ENCODE peak calls at places on chromosome 9, in seven cellular contexts. One of them, this sample, is unnamed. For H3K4me1 and H3K27me3, the result is how much of the 10 kb centered on the place peaks cover.

GRCh38 chr9:19976226-19976625 is 187.4 kb upstream of the SLC24A2 start:
- DNase-seq in psoas muscle: no peak
- DNase-seq in tibial artery: no peak
- DNase-seq in breast epithelium: no peak
- DNase-seq in fibroblast of lung: no peak
- DNase-seq in CD8-positive, alpha-beta memory T cell: no peak
- DNase-seq in upper lobe of right lung: no peak
- DNase-seq in this sample: no peak

GRCh38 chr9:78325343-78325742 is 28.4 kb downstream of the PSAT1 start:
- DNase-seq in breast epithelium: no peak
- DNase-seq in CD8-positive, alpha-beta memory T cell: no peak
- DNase-seq in fibroblast of lung: peak
- DNase-seq in upper lobe of right lung: no peak
- DNase-seq in psoas muscle: no peak
- DNase-seq in tibial artery: no peak
- DNase-seq in this sample: no peak

GRCh38 chr9:124079176-124079925 is 67.8 kb downstream of the LHX2 start:
- DNase-seq in CD8-positive, alpha-beta memory T cell: no peak
- DNase-seq in upper lobe of right lung: no peak
- DNase-seq in fibroblast of lung: peak
- DNase-seq in breast epithelium: no peak
- DNase-seq in psoas muscle: peak
- DNase-seq in tibial artery: no peak
- DNase-seq in this sample: no peak

GRCh38 chr9:33081128-33081851 is 4.8 kb upstream of the SMU1 start:
- DNase-seq in fibroblast of lung: peak
- DNase-seq in psoas muscle: peak
- DNase-seq in tibial artery: peak
- DNase-seq in upper lobe of right lung: no peak
- DNase-seq in breast epithelium: no peak
- DNase-seq in CD8-positive, alpha-beta memory T cell: peak
- DNase-seq in this sample: peak

GRCh38 chr9:82882133-82882532 is 180.8 kb downstream of the RASEF start:
- DNase-seq in fibroblast of lung: peak
- DNase-seq in CD8-positive, alpha-beta memory T cell: no peak
- DNase-seq in tibial artery: no peak
- DNase-seq in psoas muscle: no peak
- DNase-seq in breast epithelium: no peak
- DNase-seq in upper lobe of right lung: no peak
- DNase-seq in this sample: no peak

GRCh38 chr9:19641046-19641445 is 147.8 kb downstream of the SLC24A2 start:
- DNase-seq in tibial artery: no peak
- DNase-seq in upper lobe of right lung: no peak
- DNase-seq in breast epithelium: no peak
- DNase-seq in psoas muscle: no peak
- DNase-seq in fibroblast of lung: no peak
- DNase-seq in CD8-positive, alpha-beta memory T cell: no peak
- DNase-seq in this sample: no peak

GRCh38 chr9:8857330-8858249 is 1058.0 kb upstream of the DMAC1 start:
- DNase-seq in breast epithelium: no peak
- DNase-seq in upper lobe of right lung: peak
- DNase-seq in fibroblast of lung: peak
- DNase-seq in tibial artery: peak
- DNase-seq in CD8-positive, alpha-beta memory T cell: no peak
- DNase-seq in psoas muscle: peak
- DNase-seq in this sample: no peak

GRCh38 chr9:4994166-4994890 is 9.3 kb downstream of the JAK2 start:
- DNase-seq in CD8-positive, alpha-beta memory T cell: no peak
- DNase-seq in upper lobe of right lung: no peak
- DNase-seq in tibial artery: no peak
- DNase-seq in fibroblast of lung: no peak
- DNase-seq in psoas muscle: no peak
- DNase-seq in breast epithelium: no peak
- DNase-seq in this sample: no peak

GRCh38 chr9:32378993-32379729 is 5.3 kb upstream of the ACO1 start:
- DNase-seq in breast epithelium: no peak
- DNase-seq in tibial artery: no peak
- DNase-seq in CD8-positive, alpha-beta memory T cell: peak
- DNase-seq in fibroblast of lung: peak
- DNase-seq in psoas muscle: no peak
- DNase-seq in upper lobe of right lung: no peak
- DNase-seq in this sample: peak

GRCh38 chr9:95771556-95772280 is 103.8 kb upstream of the ERCC6L2 start:
- DNase-seq in CD8-positive, alpha-beta memory T cell: no peak
- DNase-seq in tibial artery: no peak
- DNase-seq in fibroblast of lung: peak
- DNase-seq in psoas muscle: peak
- DNase-seq in breast epithelium: no peak
- DNase-seq in upper lobe of right lung: no peak
- DNase-seq in this sample: no peak

GRCh38 chr9:132973713-132974112 is 4.8 kb upstream of the GFI1B start:
- DNase-seq in fibroblast of lung: peak
- DNase-seq in breast epithelium: no peak
- DNase-seq in tibial artery: no peak
- DNase-seq in CD8-positive, alpha-beta memory T cell: no peak
- DNase-seq in upper lobe of right lung: no peak
- DNase-seq in psoas muscle: no peak
- DNase-seq in this sample: no peak

GRCh38 chr9:124812401-124813016 is 35.6 kb downstream of the OLFML2A start:
- DNase-seq in CD8-positive, alpha-beta memory T cell: no peak
- DNase-seq in fibroblast of lung: peak
- DNase-seq in upper lobe of right lung: no peak
- DNase-seq in tibial artery: peak
- DNase-seq in breast epithelium: no peak
- DNase-seq in psoas muscle: peak
- DNase-seq in this sample: no peak

GRCh38 chr9:88291853-88292252 is 96.4 kb upstream of the SPIN1 start:
- DNase-seq in upper lobe of right lung: no peak
- DNase-seq in CD8-positive, alpha-beta memory T cell: no peak
- DNase-seq in fibroblast of lung: no peak
- DNase-seq in psoas muscle: no peak
- DNase-seq in breast epithelium: no peak
- DNase-seq in tibial artery: no peak
- DNase-seq in this sample: no peak

GRCh38 chr9:133819923-133820322 is 81.8 kb upstream of the SARDH start:
- DNase-seq in breast epithelium: no peak
- DNase-seq in upper lobe of right lung: no peak
- DNase-seq in tibial artery: no peak
- DNase-seq in CD8-positive, alpha-beta memory T cell: no peak
- DNase-seq in fibroblast of lung: no peak
- DNase-seq in psoas muscle: no peak
- DNase-seq in this sample: no peak

GRCh38 chr9:116154976-116155699 is 1.5 kb downstream of the PAPPA start:
- DNase-seq in psoas muscle: peak
- DNase-seq in CD8-positive, alpha-beta memory T cell: no peak
- DNase-seq in upper lobe of right lung: no peak
- DNase-seq in tibial artery: peak
- DNase-seq in breast epithelium: no peak
- DNase-seq in fibroblast of lung: peak
- DNase-seq in this sample: no peak

DNA sequence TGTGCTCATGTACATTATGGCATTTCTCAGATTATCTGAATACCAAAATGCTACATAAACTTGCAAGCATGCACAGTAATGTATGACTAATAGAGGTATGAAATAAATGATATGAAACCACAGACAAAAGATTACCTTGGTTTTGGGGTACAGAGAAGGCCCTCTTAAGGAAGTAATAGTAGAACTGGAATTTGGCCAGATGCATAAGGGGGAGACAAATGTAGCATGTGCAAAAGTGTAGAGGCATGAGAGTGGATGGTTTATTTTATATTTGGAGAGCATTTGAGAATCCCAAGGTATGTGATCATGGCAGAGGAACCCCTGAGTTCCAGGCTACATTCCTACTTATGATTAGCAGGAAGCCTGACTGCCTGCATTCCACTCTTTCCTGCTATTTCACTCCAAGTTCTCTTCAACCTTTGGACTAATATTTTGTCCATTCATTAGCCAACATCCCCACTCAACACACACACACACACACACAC is 74.2 kb downstream of the MAMDC2 start:
- DNase-seq in upper lobe of right lung: no peak
- DNase-seq in psoas muscle: no peak
- DNase-seq in CD8-positive, alpha-beta memory T cell: no peak
- DNase-seq in breast epithelium: no peak
- DNase-seq in fibroblast of lung: peak
- DNase-seq in tibial artery: no peak
- DNase-seq in this sample: no peak
- H3K4me1 ChIP-seq in upper lobe of right lung: under half
- H3K4me1 ChIP-seq in psoas muscle: under half
- H3K4me1 ChIP-seq in CD8-positive, alpha-beta memory T cell: under half
- H3K4me1 ChIP-seq in breast epithelium: under half
- H3K4me1 ChIP-seq in fibroblast of lung: under half
- H3K4me1 ChIP-seq in tibial artery: under half
- H3K4me1 ChIP-seq in this sample: under half

DNA sequence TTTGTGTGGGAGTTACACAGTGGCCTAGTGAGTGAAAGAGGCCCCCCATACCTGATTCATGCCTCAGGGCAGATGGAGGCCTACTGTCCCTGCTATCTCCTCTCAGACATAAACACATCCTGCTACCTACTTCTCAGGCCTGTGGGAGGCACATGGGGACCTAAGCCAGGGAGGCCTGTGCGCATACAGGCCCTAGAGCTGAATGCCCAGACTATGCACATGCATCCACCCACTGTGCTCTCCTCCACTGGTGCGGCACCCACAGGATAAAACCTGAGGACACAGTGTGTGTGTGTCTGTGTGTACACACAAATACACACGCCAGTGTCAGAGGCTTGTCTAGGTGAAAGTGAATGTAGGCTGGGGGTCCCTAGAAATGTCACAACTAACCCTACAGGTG is 1.4 kb downstream of the PAX5 start:
- DNase-seq in upper lobe of right lung: no peak
- DNase-seq in breast epithelium: no peak
- DNase-seq in psoas muscle: no peak
- DNase-seq in fibroblast of lung: no peak
- DNase-seq in tibial artery: no peak
- DNase-seq in CD8-positive, alpha-beta memory T cell: no peak
- DNase-seq in this sample: no peak
- H3K27me3 ChIP-seq in upper lobe of right lung: half or more
- H3K27me3 ChIP-seq in breast epithelium: half or more
- H3K27me3 ChIP-seq in psoas muscle: under half
- H3K27me3 ChIP-seq in fibroblast of lung: half or more
- H3K27me3 ChIP-seq in tibial artery: under half
- H3K27me3 ChIP-seq in CD8-positive, alpha-beta memory T cell: half or more
- H3K27me3 ChIP-seq in this sample: half or more

GRCh38 chr9:23039402-23039801 is 592.8 kb downstream of the DMRTA1 start:
- DNase-seq in tibial artery: no peak
- DNase-seq in CD8-positive, alpha-beta memory T cell: no peak
- DNase-seq in breast epithelium: no peak
- DNase-seq in fibroblast of lung: no peak
- DNase-seq in psoas muscle: no peak
- DNase-seq in upper lobe of right lung: no peak
- DNase-seq in this sample: no peak

GRCh38 chr9:23041466-23041865 is 594.8 kb downstream of the DMRTA1 start:
- DNase-seq in psoas muscle: no peak
- DNase-seq in CD8-positive, alpha-beta memory T cell: no peak
- DNase-seq in fibroblast of lung: no peak
- DNase-seq in breast epithelium: no peak
- DNase-seq in tibial artery: no peak
- DNase-seq in upper lobe of right lung: no peak
- DNase-seq in this sample: no peak

GRCh38 chr9:23050548-23050947 is 603.9 kb downstream of the DMRTA1 start:
- DNase-seq in psoas muscle: no peak
- DNase-seq in upper lobe of right lung: no peak
- DNase-seq in CD8-positive, alpha-beta memory T cell: no peak
- DNase-seq in tibial artery: no peak
- DNase-seq in breast epithelium: no peak
- DNase-seq in fibroblast of lung: no peak
- DNase-seq in this sample: no peak

DNA sequence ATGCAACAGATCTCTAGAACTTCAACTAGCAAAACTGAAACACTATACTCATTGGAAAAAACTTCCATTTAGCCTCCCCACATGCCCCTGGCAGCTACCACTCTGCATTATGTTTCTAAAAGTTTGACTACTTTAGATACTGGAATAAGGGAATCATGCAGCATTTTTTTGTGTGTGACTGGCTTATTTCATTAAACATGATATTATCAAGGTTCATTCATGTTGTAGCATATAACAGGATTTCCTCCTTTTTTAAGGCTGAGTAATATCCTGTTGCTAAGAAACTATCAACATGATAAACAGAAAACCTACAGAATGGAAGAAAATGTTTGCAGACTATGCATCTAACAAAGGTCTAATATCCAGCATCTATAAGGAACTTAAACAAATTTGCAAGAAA is 597.9 kb downstream of the DMRTA1 start:
- DNase-seq in psoas muscle: no peak
- DNase-seq in fibroblast of lung: no peak
- DNase-seq in CD8-positive, alpha-beta memory T cell: no peak
- DNase-seq in breast epithelium: no peak
- DNase-seq in upper lobe of right lung: no peak
- DNase-seq in tibial artery: no peak
- DNase-seq in this sample: no peak
- H3K4me1 ChIP-seq in psoas muscle: under half
- H3K4me1 ChIP-seq in fibroblast of lung: under half
- H3K4me1 ChIP-seq in CD8-positive, alpha-beta memory T cell: under half
- H3K4me1 ChIP-seq in breast epithelium: under half
- H3K4me1 ChIP-seq in upper lobe of right lung: under half
- H3K4me1 ChIP-seq in tibial artery: under half
- H3K4me1 ChIP-seq in this sample: under half

GRCh38 chr9:128415222-128415621 is 5.4 kb upstream of the CERCAM start:
- DNase-seq in CD8-positive, alpha-beta memory T cell: no peak
- DNase-seq in fibroblast of lung: no peak
- DNase-seq in psoas muscle: no peak
- DNase-seq in tibial artery: no peak
- DNase-seq in breast epithelium: no peak
- DNase-seq in upper lobe of right lung: no peak
- DNase-seq in this sample: no peak
- H3K27me3 ChIP-seq in CD8-positive, alpha-beta memory T cell: under half
- H3K27me3 ChIP-seq in fibroblast of lung: under half
- H3K27me3 ChIP-seq in psoas muscle: under half
- H3K27me3 ChIP-seq in tibial artery: under half
- H3K27me3 ChIP-seq in breast epithelium: under half
- H3K27me3 ChIP-seq in upper lobe of right lung: under half
- H3K27me3 ChIP-seq in this sample: under half

GRCh38 chr9:109793921-109794320 is 13.9 kb downstream of the PALM2AKAP2 start:
- DNase-seq in psoas muscle: no peak
- DNase-seq in tibial artery: no peak
- DNase-seq in CD8-positive, alpha-beta memory T cell: no peak
- DNase-seq in fibroblast of lung: no peak
- DNase-seq in upper lobe of right lung: no peak
- DNase-seq in breast epithelium: no peak
- DNase-seq in this sample: no peak
- H3K4me1 ChIP-seq in psoas muscle: under half
- H3K4me1 ChIP-seq in tibial artery: under half
- H3K4me1 ChIP-seq in CD8-positive, alpha-beta memory T cell: under half
- H3K4me1 ChIP-seq in fibroblast of lung: under half
- H3K4me1 ChIP-seq in upper lobe of right lung: under half
- H3K4me1 ChIP-seq in breast epithelium: under half
- H3K4me1 ChIP-seq in this sample: under half

This sample was measured in CD4-positive, alpha-beta memory T cell.